ENCODE peak calls at places on chromosomes 12 and 14, in nine cellular contexts. X, V, U, Y, D, R, N, M and W are unnamed samples.

GRCh38 chr12:118979763-118980406 is 1.5 kb upstream of the SRRM4 start:
- DNase-seq in M (peak), V (peak), U (no peak), X (peak), D (no peak), N (peak), Y (peak), R (peak), W (peak)

GRCh38 chr14:23121401-23121800 is 2.3 kb upstream of the CEBPE start:
- DNase-seq in U (no peak), V (no peak), Y (no peak), M (no peak), N (no peak), D (no peak), X (no peak), R (no peak), W (peak)

GRCh38 chr12:102939670-102940222 is 17.7 kb upstream of the ASCL1 start:
- DNase-seq in N (no peak), R (no peak), D (no peak), M (no peak), Y (no peak), X (peak), U (no peak), V (no peak), W (no peak)

GRCh38 chr14:99384446-99385417 is 95.9 kb downstream of the SETD3 start:
- DNase-seq in U (no peak), D (no peak), M (no peak), X (no peak), R (no peak), Y (no peak), V (no peak), N (no peak), W (no peak)

GRCh38 chr14:50225067-50225973 is 6.1 kb downstream of the SOS2 start:
- DNase-seq in Y (no peak), R (peak), M (no peak), D (no peak), N (no peak), U (no peak), X (peak), V (no peak), W (no peak)

GRCh38 chr14:65000868-65001600 is 14.3 kb downstream of the FNTB start:
- DNase-seq in V (no peak), N (no peak), D (no peak), X (no peak), Y (no peak), U (no peak), M (no peak), R (no peak), W (no peak)

GRCh38 chr12:80053048-80053790 is 46.1 kb upstream of the OTOGL start:
- DNase-seq in Y (no peak), N (peak), D (no peak), V (no peak), M (no peak), U (no peak), R (no peak), X (no peak), W (peak)

GRCh38 chr14:51622376-51622775 is 29.3 kb upstream of the FRMD6 start:
- DNase-seq in M (no peak), D (no peak), X (no peak), V (no peak), N (no peak), U (no peak), R (no peak), Y (no peak), W (no peak)

GRCh38 chr14:101187816-101188570 is 284.5 kb upstream of the RTL1 start:
- DNase-seq in M (no peak), U (no peak), X (no peak), D (no peak), Y (no peak), V (no peak), N (no peak), R (no peak), W (peak)

GRCh38 chr12:51631021-51631420 is 40.0 kb downstream of the SCN8A start:
- DNase-seq in X (no peak), M (no peak), R (no peak), D (no peak), N (no peak), Y (no peak), U (no peak), V (no peak), W (no peak)

GRCh38 chr12:19546027-19546426 is 106.7 kb downstream of the AEBP2 start:
- DNase-seq in Y (no peak), U (no peak), V (no peak), X (no peak), R (no peak), M (no peak), N (no peak), D (no peak), W (no peak)

GRCh38 chr12:54991161-54991991 is 6.8 kb upstream of the TESPA1 start:
- DNase-seq in M (no peak), X (no peak), D (no peak), V (peak), U (peak), R (no peak), N (no peak), Y (no peak), W (no peak)

GRCh38 chr12:110600254-110600653 is 13.7 kb upstream of the TCTN1 start:
- DNase-seq in Y (peak), N (no peak), M (no peak), D (no peak), R (peak), U (no peak), V (peak), X (peak), W (no peak)

GRCh38 chr12:60169904-60170303 is 574.1 kb downstream of the SLC16A7 start:
- DNase-seq in N (no peak), U (no peak), M (no peak), D (no peak), X (no peak), Y (no peak), V (no peak), R (no peak), W (no peak)

GRCh38 chr12:96258451-96258933 is 64.3 kb downstream of the ELK3 start:
- DNase-seq in N (peak), Y (peak), V (no peak), X (no peak), D (no peak), U (no peak), M (no peak), R (no peak), W (no peak)

GRCh38 chr12:111597731-111598636 is 1.1 kb downstream of the ATXN2 start:
- DNase-seq in N (peak), R (peak), Y (peak), U (peak), D (no peak), M (peak), X (no peak), V (no peak), W (peak)

GRCh38 chr14:84006643-84007137 is 1523.3 kb upstream of the FLRT2 start:
- DNase-seq in V (no peak), U (no peak), Y (peak), R (no peak), M (no peak), D (no peak), X (no peak), N (no peak), W (no peak)

GRCh38 chr12:2683283-2684025 is 111.3 kb upstream of the FKBP4 start:
- DNase-seq in Y (no peak), X (no peak), D (no peak), R (no peak), V (no peak), U (no peak), M (no peak), N (no peak), W (no peak)

GRCh38 chr14:41718477-41719166 is 111.9 kb downstream of the LRFN5 start:
- DNase-seq in M (no peak), N (no peak), U (no peak), D (no peak), V (no peak), Y (peak), X (no peak), R (no peak), W (no peak)